ENCODE peak calls at places on chromosomes 13 and 19, in six cellular contexts. P is left colon; K is stimulated activated CD4-positive, alpha-beta T cell treated with anti-CD3 and anti-CD28 coated beads, TNF-alpha, amount 100 ng/mL, for 4 hours; F is activated CD4-positive, alpha-beta T cell treated with anti-CD3 and anti-CD28 coated beads for 48 hours; M is AG10803; D is kidney glomerular epithelial cell. Y is an unnamed sample.

GRCh38 chr19:2700660-2701360 is 1.7 kb downstream of the GNG7 start:
- DNase-seq in P (no peak), K (no peak), F (no peak), M (no peak), D (no peak), Y (no peak)

GRCh38 chr13:32734511-32734910 is 148.3 kb downstream of the PDS5B start:
- DNase-seq in P (no peak), K (no peak), F (peak; percentile 40), M (peak; percentile 52), D (peak; percentile 19), Y (peak; percentile 41)

GRCh38 chr13:109840201-109840892 is 54.0 kb upstream of the IRS2 start:
- DNase-seq in P (no peak), K (no peak), F (peak; percentile 46), M (peak; percentile 88), D (peak; percentile 47), Y (peak; percentile 71)

GRCh38 chr19:52237197-52237596 is 32.2 kb upstream of the ZNF766 start:
- DNase-seq in P (no peak), K (no peak), F (no peak), M (no peak), D (no peak), Y (no peak)

GRCh38 chr13:41696163-41697003 is 239.0 kb downstream of the RGCC start:
- DNase-seq in P (no peak), K (no peak), F (no peak), M (peak; percentile 77), D (peak; percentile 86), Y (peak; percentile 89)

GRCh38 chr13:71274923-71275593 is 591.9 kb downstream of the DACH1 start:
- DNase-seq in P (no peak), K (no peak), F (no peak), M (no peak), D (no peak), Y (no peak)

GRCh38 chr19:5950744-5951143 is 27.2 kb downstream of the RANBP3 start:
- DNase-seq in P (no peak), K (no peak), F (no peak), M (no peak), D (no peak), Y (no peak)

GRCh38 chr19:18488403-18488723 is 33.5 kb downstream of the ELL start:
- DNase-seq in P (no peak), K (no peak), F (peak; percentile 32), M (peak; percentile 52), D (no peak), Y (no peak)

GRCh38 chr19:10603084-10603872 is 16.2 kb upstream of the AP1M2 start:
- DNase-seq in P (peak; percentile 44), K (peak; percentile 44), F (peak; percentile 81), M (peak; percentile 40), D (no peak), Y (no peak)

GRCh38 chr19:6737284-6737872 is at the start of gene GPR108:
- DNase-seq in P (peak; percentile 100), K (peak; percentile 96), F (peak; percentile 99), M (peak; percentile 100), D (peak; percentile 100), Y (peak; percentile 100)

GRCh38 chr19:7502552-7502951 is 13.4 kb upstream of the ZNF358 start:
- DNase-seq in P (no peak), K (no peak), F (no peak), M (no peak), D (no peak), Y (no peak)

GRCh38 chr13:44299142-44299541 is 74.5 kb upstream of the SERP2 start:
- DNase-seq in P (no peak), K (no peak), F (no peak), M (no peak), D (no peak), Y (no peak)

GRCh38 chr13:100088648-100089601 is at the start of gene PCCA:
- DNase-seq in P (peak; percentile 97), K (peak; percentile 65), F (peak; percentile 87), M (peak; percentile 90), D (peak; percentile 88), Y (peak; percentile 82)

GRCh38 chr13:29888306-29888705 is 37.9 kb upstream of the UBL3 start:
- DNase-seq in P (no peak), K (no peak), F (no peak), M (peak; percentile 53), D (no peak), Y (no peak)

GRCh38 chr13:29422015-29422414 is 173.5 kb downstream of the SLC7A1 start:
- DNase-seq in P (no peak), K (no peak), F (no peak), M (no peak), D (no peak), Y (no peak)

GRCh38 chr13:80036845-80037504 is 304.0 kb downstream of the SPRY2 start:
- DNase-seq in P (no peak), K (no peak), F (no peak), M (peak; percentile 16), D (no peak), Y (no peak)

GRCh38 chr19:23440207-23440606 is 44.9 kb upstream of the ZNF91 start:
- DNase-seq in P (no peak), K (no peak), F (peak; percentile 35), M (no peak), D (no peak), Y (no peak)

GRCh38 chr13:37134411-37135041 is 29.1 kb upstream of the CSNK1A1L start:
- DNase-seq in P (no peak), K (no peak), F (no peak), M (peak; percentile 93), D (peak; percentile 10), Y (peak; percentile 39)

GRCh38 chr19:1112254-1113208 is 8.7 kb downstream of the GPX4 start:
- DNase-seq in P (peak; percentile 92), K (no peak), F (no peak), M (no peak), D (no peak), Y (no peak)

GRCh38 chr13:98056839-98057410 is 86.0 kb upstream of the FARP1 start:
- DNase-seq in P (no peak), K (no peak), F (no peak), M (no peak), D (no peak), Y (no peak)

GRCh38 chr19:5048091-5048726 is 79.3 kb downstream of the KDM4B start:
- DNase-seq in P (peak; percentile 80), K (peak; percentile 35), F (peak; percentile 74), M (peak; percentile 79), D (peak; percentile 54), Y (peak; percentile 27)

Y was measured in renal cortical epithelial cell.